ENCODE peak calls at places on chromosomes 13 and 19, in six cellular contexts. One of them, this sample, is unnamed. For H3K4me1, the result is how much of the 10 kb centered on the place peaks cover.

GRCh38 chr13:34886987-34887386 is 55.1 kb upstream of the NBEA start:
- DNase-seq in left lung: no peak
- DNase-seq in heart right ventricle: no peak
- DNase-seq in mammary epithelial cell: peak
- DNase-seq in mucosa of descending colon: no peak
- DNase-seq in endodermal cell: no peak
- DNase-seq in this sample: no peak

GRCh38 chr13:30905932-30906383 is at the start of gene MEDAG:
- DNase-seq in left lung: peak
- DNase-seq in heart right ventricle: peak
- DNase-seq in mammary epithelial cell: no peak
- DNase-seq in mucosa of descending colon: peak
- DNase-seq in endodermal cell: no peak
- DNase-seq in this sample: no peak

GRCh38 chr19:14871619-14872230 is 14.2 kb downstream of the OR7A17 start:
- DNase-seq in left lung: no peak
- DNase-seq in heart right ventricle: no peak
- DNase-seq in mammary epithelial cell: peak
- DNase-seq in mucosa of descending colon: no peak
- DNase-seq in endodermal cell: no peak
- DNase-seq in this sample: no peak

GRCh38 chr13:78194904-78195639 is 276.4 kb upstream of the EDNRB start:
- DNase-seq in left lung: no peak
- DNase-seq in heart right ventricle: no peak
- DNase-seq in mammary epithelial cell: no peak
- DNase-seq in mucosa of descending colon: no peak
- DNase-seq in endodermal cell: peak
- DNase-seq in this sample: no peak

GRCh38 chr13:102709536-102709935 is 14.7 kb upstream of the METTL21C start:
- DNase-seq in left lung: no peak
- DNase-seq in heart right ventricle: no peak
- DNase-seq in mammary epithelial cell: no peak
- DNase-seq in mucosa of descending colon: no peak
- DNase-seq in endodermal cell: no peak
- DNase-seq in this sample: no peak

GRCh38 chr19:34253711-34254551 is 423 bp upstream of the GARRE1 start:
- DNase-seq in left lung: peak
- DNase-seq in heart right ventricle: peak
- DNase-seq in mammary epithelial cell: no peak
- DNase-seq in mucosa of descending colon: peak
- DNase-seq in endodermal cell: peak
- DNase-seq in this sample: no peak

GRCh38 chr19:31448221-31448657 is 99.0 kb upstream of the TSHZ3 start:
- DNase-seq in left lung: peak
- DNase-seq in heart right ventricle: peak
- DNase-seq in mammary epithelial cell: peak
- DNase-seq in mucosa of descending colon: peak
- DNase-seq in endodermal cell: no peak
- DNase-seq in this sample: no peak

GRCh38 chr19:38216785-38217746 is 7.0 kb downstream of the DPF1 start:
- DNase-seq in left lung: no peak
- DNase-seq in heart right ventricle: no peak
- DNase-seq in mammary epithelial cell: no peak
- DNase-seq in mucosa of descending colon: no peak
- DNase-seq in endodermal cell: no peak
- DNase-seq in this sample: no peak

GRCh38 chr19:44847144-44848035 is 1.3 kb downstream of the NECTIN2 start:
- DNase-seq in left lung: peak
- DNase-seq in heart right ventricle: peak
- DNase-seq in mammary epithelial cell: peak
- DNase-seq in mucosa of descending colon: peak
- DNase-seq in endodermal cell: peak
- DNase-seq in this sample: peak

GRCh38 chr13:106297283-106297682 is 238.2 kb downstream of the EFNB2 start:
- DNase-seq in left lung: no peak
- DNase-seq in heart right ventricle: no peak
- DNase-seq in mammary epithelial cell: no peak
- DNase-seq in mucosa of descending colon: no peak
- DNase-seq in endodermal cell: no peak
- DNase-seq in this sample: no peak

GRCh38 chr19:5686647-5687359 is 3.3 kb upstream of the RPL36 start:
- DNase-seq in left lung: peak
- DNase-seq in heart right ventricle: peak
- DNase-seq in mammary epithelial cell: peak
- DNase-seq in mucosa of descending colon: peak
- DNase-seq in endodermal cell: peak
- DNase-seq in this sample: peak

GRCh38 chr13:46149272-46150133 is 32.5 kb downstream of the LCP1 start:
- DNase-seq in left lung: no peak
- DNase-seq in heart right ventricle: no peak
- DNase-seq in mammary epithelial cell: peak
- DNase-seq in mucosa of descending colon: no peak
- DNase-seq in endodermal cell: no peak
- DNase-seq in this sample: no peak

GRCh38 chr19:18948976-18949356 is 7.9 kb upstream of the HOMER3 start:
- DNase-seq in left lung: no peak
- DNase-seq in heart right ventricle: no peak
- DNase-seq in mammary epithelial cell: no peak
- DNase-seq in mucosa of descending colon: no peak
- DNase-seq in endodermal cell: no peak
- DNase-seq in this sample: no peak

GRCh38 chr13:94112227-94112626 is 367.3 kb downstream of the DCT start:
- DNase-seq in left lung: no peak
- DNase-seq in heart right ventricle: peak
- DNase-seq in mammary epithelial cell: peak
- DNase-seq in mucosa of descending colon: no peak
- DNase-seq in endodermal cell: no peak
- DNase-seq in this sample: no peak

GRCh38 chr19:44748426-44749254 is at the start of gene BCL3:
- DNase-seq in left lung: peak
- DNase-seq in heart right ventricle: peak
- DNase-seq in mammary epithelial cell: peak
- DNase-seq in mucosa of descending colon: peak
- DNase-seq in endodermal cell: peak
- DNase-seq in this sample: peak

GRCh38 chr13:29810145-29810742 is 40.2 kb downstream of the UBL3 start:
- DNase-seq in left lung: no peak
- DNase-seq in heart right ventricle: no peak
- DNase-seq in mammary epithelial cell: no peak
- DNase-seq in mucosa of descending colon: no peak
- DNase-seq in endodermal cell: no peak
- DNase-seq in this sample: no peak

GRCh38 chr19:12996542-12997094 is 1.3 kb downstream of the NFIX start:
- DNase-seq in left lung: peak
- DNase-seq in heart right ventricle: peak
- DNase-seq in mammary epithelial cell: peak
- DNase-seq in mucosa of descending colon: peak
- DNase-seq in endodermal cell: peak
- DNase-seq in this sample: no peak

DNA sequence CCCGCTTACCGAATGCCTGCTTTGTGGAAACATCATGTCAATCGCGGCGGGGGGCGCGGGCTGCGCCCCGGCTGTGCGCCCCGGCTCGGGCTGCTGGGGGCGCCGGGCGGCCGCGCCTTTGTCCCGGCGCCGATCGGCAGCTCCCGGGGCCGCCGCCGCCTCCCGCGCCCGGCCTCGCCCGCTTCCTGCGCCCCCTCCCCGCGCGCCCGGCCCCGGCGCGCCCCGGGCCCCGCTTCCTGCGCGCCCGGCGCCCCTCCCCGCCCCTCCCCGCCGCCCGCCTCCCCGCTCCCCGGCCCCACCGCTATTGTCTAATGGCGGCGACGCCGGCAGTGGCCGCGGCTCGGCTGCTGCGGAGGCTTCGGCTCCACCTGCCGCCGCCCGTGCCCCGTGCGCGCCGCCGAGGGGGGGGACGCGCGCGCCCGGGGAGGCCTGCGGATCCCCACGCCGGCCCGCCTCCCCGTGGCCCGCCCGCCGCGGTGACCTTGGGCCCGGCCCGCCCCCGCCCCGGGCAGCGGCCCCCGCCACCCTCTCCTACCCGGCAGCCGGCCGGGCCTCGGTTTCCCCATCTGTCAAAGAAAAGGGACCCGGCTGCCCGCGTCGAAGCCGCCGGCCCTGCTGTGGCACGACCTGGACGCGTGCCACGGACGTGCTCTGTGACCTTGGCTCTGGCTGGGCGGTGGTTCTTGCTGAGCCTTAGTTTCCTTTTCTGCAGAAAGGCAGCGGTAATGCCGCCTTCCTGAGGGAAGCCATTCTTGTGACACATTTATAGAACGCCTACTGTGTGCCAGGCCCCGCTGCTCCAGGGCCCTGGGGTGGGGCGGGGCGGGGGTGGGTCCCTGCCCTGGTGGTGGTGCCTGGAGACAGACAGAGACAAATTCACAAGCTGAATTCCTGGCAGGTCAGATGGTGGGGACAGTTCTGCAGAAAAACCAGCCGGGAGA is at the start of gene TLE5:
- DNase-seq in left lung: peak
- DNase-seq in heart right ventricle: peak
- DNase-seq in mammary epithelial cell: no peak
- DNase-seq in mucosa of descending colon: peak
- DNase-seq in endodermal cell: peak
- DNase-seq in this sample: no peak
- H3K4me1 ChIP-seq in left lung: under half
- H3K4me1 ChIP-seq in heart right ventricle: under half
- H3K4me1 ChIP-seq in mammary epithelial cell: under half
- H3K4me1 ChIP-seq in mucosa of descending colon: under half
- H3K4me1 ChIP-seq in endodermal cell: under half
- H3K4me1 ChIP-seq in this sample: under half

DNA sequence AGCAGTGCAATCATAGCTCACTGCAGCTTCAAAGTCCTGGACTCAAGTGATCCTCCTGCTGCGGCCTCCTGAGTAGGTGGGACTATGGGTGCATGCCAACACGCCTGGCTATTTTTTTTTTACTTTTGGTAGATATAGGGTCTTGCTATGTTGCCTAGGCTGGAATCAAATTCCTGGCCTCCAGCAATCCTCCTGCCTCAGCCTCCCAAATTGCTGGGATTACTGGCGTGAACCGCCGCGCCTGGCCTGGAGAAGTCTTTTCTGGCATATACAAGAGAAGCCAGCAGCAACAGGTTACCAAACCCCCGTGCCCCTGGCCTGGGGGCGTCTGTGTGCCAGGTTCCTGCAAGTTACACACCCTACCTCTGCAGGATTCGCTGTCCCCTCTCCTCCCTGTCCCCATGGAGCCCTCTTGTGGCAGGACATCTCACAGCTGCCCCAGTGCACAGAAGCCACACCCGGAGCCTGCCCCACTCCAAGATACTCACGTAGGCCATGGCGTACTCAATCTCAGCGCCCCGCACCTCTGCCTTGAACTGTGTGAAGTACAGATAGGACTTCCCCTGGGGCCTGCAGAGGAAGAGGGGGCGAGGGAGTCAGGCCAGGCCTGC is 9.9 kb downstream of the MYDGF start:
- DNase-seq in left lung: no peak
- DNase-seq in heart right ventricle: no peak
- DNase-seq in mammary epithelial cell: no peak
- DNase-seq in mucosa of descending colon: no peak
- DNase-seq in endodermal cell: peak
- DNase-seq in this sample: no peak
- TF ChIP-seq CTCF in left lung: no peak
- TF ChIP-seq CTCF in heart right ventricle: peak
- TF ChIP-seq CTCF in mammary epithelial cell: peak
- TF ChIP-seq CTCF in mucosa of descending colon: peak
- TF ChIP-seq CTCF in endodermal cell: peak
- TF ChIP-seq CTCF in this sample: peak

GRCh38 chr19:50818859-50819472 is 4.6 kb downstream of the KLK1 start:
- DNase-seq in left lung: no peak
- DNase-seq in heart right ventricle: no peak
- DNase-seq in mammary epithelial cell: no peak
- DNase-seq in mucosa of descending colon: no peak
- DNase-seq in endodermal cell: peak
- DNase-seq in this sample: no peak

GRCh38 chr19:50820549-50821247 is 2.9 kb downstream of the KLK1 start:
- DNase-seq in left lung: peak
- DNase-seq in heart right ventricle: peak
- DNase-seq in mammary epithelial cell: no peak
- DNase-seq in mucosa of descending colon: peak
- DNase-seq in endodermal cell: peak
- DNase-seq in this sample: no peak

GRCh38 chr19:50819636-50820035 is 4.0 kb downstream of the KLK1 start:
- DNase-seq in left lung: no peak
- DNase-seq in heart right ventricle: no peak
- DNase-seq in mammary epithelial cell: no peak
- DNase-seq in mucosa of descending colon: no peak
- DNase-seq in endodermal cell: peak
- DNase-seq in this sample: no peak

GRCh38 chr19:50821248-50821612 is 2.4 kb downstream of the KLK1 start:
- DNase-seq in left lung: no peak
- DNase-seq in heart right ventricle: no peak
- DNase-seq in mammary epithelial cell: no peak
- DNase-seq in mucosa of descending colon: no peak
- DNase-seq in endodermal cell: no peak
- DNase-seq in this sample: no peak

GRCh38 chr19:50820086-50820485 is 3.5 kb downstream of the KLK1 start:
- DNase-seq in left lung: no peak
- DNase-seq in heart right ventricle: no peak
- DNase-seq in mammary epithelial cell: no peak
- DNase-seq in mucosa of descending colon: peak
- DNase-seq in endodermal cell: peak
- DNase-seq in this sample: no peak
- H3K4me3 ChIP-seq in left lung: no peak
- H3K4me3 ChIP-seq in heart right ventricle: no peak
- H3K4me3 ChIP-seq in mammary epithelial cell: no peak
- H3K4me3 ChIP-seq in mucosa of descending colon: no peak
- H3K4me3 ChIP-seq in endodermal cell: no peak
- H3K4me3 ChIP-seq in this sample: no peak

GRCh38 chr19:9865732-9866627 is 30.9 kb downstream of the PIN1 start:
- DNase-seq in left lung: no peak
- DNase-seq in heart right ventricle: no peak
- DNase-seq in mammary epithelial cell: no peak
- DNase-seq in mucosa of descending colon: no peak
- DNase-seq in endodermal cell: no peak
- DNase-seq in this sample: no peak
- H3K4me1 ChIP-seq in left lung: under half
- H3K4me1 ChIP-seq in heart right ventricle: under half
- H3K4me1 ChIP-seq in mammary epithelial cell: under half
- H3K4me1 ChIP-seq in mucosa of descending colon: under half
- H3K4me1 ChIP-seq in endodermal cell: under half
- H3K4me1 ChIP-seq in this sample: under half